ENCODE peak calls at places on chromosomes 2 and 18, in eight cellular contexts. One of them, this sample, is unnamed.

GRCh38 chr2:148526509-148527346 is 117.8 kb upstream of the EPC2 start:
- DNase-seq in upper lobe of right lung: no peak
- DNase-seq in colonic mucosa: no peak
- DNase-seq in sigmoid colon: no peak
- DNase-seq in psoas muscle: no peak
- DNase-seq in endodermal cell: no peak
- DNase-seq in adrenal gland: no peak
- DNase-seq in fibroblast of lung: no peak
- DNase-seq in this sample: no peak

GRCh38 chr2:15521782-15522181 is 39.4 kb downstream of the NBAS start:
- DNase-seq in upper lobe of right lung: no peak
- DNase-seq in colonic mucosa: no peak
- DNase-seq in sigmoid colon: no peak
- DNase-seq in psoas muscle: no peak
- DNase-seq in endodermal cell: no peak
- DNase-seq in adrenal gland: no peak
- DNase-seq in fibroblast of lung: peak; percentile 23
- DNase-seq in this sample: no peak

GRCh38 chr2:236371010-236371409 is 106.8 kb upstream of the ASB18 start:
- DNase-seq in upper lobe of right lung: no peak
- DNase-seq in colonic mucosa: no peak
- DNase-seq in sigmoid colon: no peak
- DNase-seq in psoas muscle: no peak
- DNase-seq in endodermal cell: no peak
- DNase-seq in adrenal gland: no peak
- DNase-seq in fibroblast of lung: no peak
- DNase-seq in this sample: no peak

GRCh38 chr2:101063753-101064502 is 61.8 kb downstream of the RPL31 start:
- DNase-seq in upper lobe of right lung: no peak
- DNase-seq in colonic mucosa: no peak
- DNase-seq in sigmoid colon: no peak
- DNase-seq in psoas muscle: no peak
- DNase-seq in endodermal cell: no peak
- DNase-seq in adrenal gland: no peak
- DNase-seq in fibroblast of lung: peak; percentile 56
- DNase-seq in this sample: no peak

GRCh38 chr2:26178746-26179436 is 6.0 kb downstream of the GAREM2 start:
- DNase-seq in upper lobe of right lung: no peak
- DNase-seq in colonic mucosa: peak; percentile 68
- DNase-seq in sigmoid colon: no peak
- DNase-seq in psoas muscle: no peak
- DNase-seq in endodermal cell: peak; percentile 88
- DNase-seq in adrenal gland: peak; percentile 52
- DNase-seq in fibroblast of lung: no peak
- DNase-seq in this sample: no peak

GRCh38 chr2:55157474-55157884 is 74.6 kb downstream of the CLHC1 start:
- DNase-seq in upper lobe of right lung: no peak
- DNase-seq in colonic mucosa: no peak
- DNase-seq in sigmoid colon: no peak
- DNase-seq in psoas muscle: no peak
- DNase-seq in endodermal cell: peak; percentile 59
- DNase-seq in adrenal gland: peak; percentile 28
- DNase-seq in fibroblast of lung: peak; percentile 54
- DNase-seq in this sample: no peak

GRCh38 chr2:46096272-46096671 is 200.9 kb upstream of the EPAS1 start:
- DNase-seq in upper lobe of right lung: no peak
- DNase-seq in colonic mucosa: no peak
- DNase-seq in sigmoid colon: no peak
- DNase-seq in psoas muscle: no peak
- DNase-seq in endodermal cell: no peak
- DNase-seq in adrenal gland: no peak
- DNase-seq in fibroblast of lung: peak; percentile 62
- DNase-seq in this sample: no peak

GRCh38 chr18:27355308-27355707 is 170.2 kb upstream of the CHST9 start:
- DNase-seq in upper lobe of right lung: no peak
- DNase-seq in colonic mucosa: no peak
- DNase-seq in sigmoid colon: no peak
- DNase-seq in psoas muscle: no peak
- DNase-seq in endodermal cell: no peak
- DNase-seq in adrenal gland: no peak
- DNase-seq in fibroblast of lung: no peak
- DNase-seq in this sample: no peak

GRCh38 chr2:64263315-64263714 is 119.1 kb upstream of the PELI1 start:
- DNase-seq in upper lobe of right lung: no peak
- DNase-seq in colonic mucosa: no peak
- DNase-seq in sigmoid colon: no peak
- DNase-seq in psoas muscle: no peak
- DNase-seq in endodermal cell: no peak
- DNase-seq in adrenal gland: no peak
- DNase-seq in fibroblast of lung: peak; percentile 91
- DNase-seq in this sample: no peak

GRCh38 chr2:96320326-96321229 is 4.5 kb upstream of the ITPRIPL1 start:
- DNase-seq in upper lobe of right lung: no peak
- DNase-seq in colonic mucosa: no peak
- DNase-seq in sigmoid colon: no peak
- DNase-seq in psoas muscle: no peak
- DNase-seq in endodermal cell: no peak
- DNase-seq in adrenal gland: no peak
- DNase-seq in fibroblast of lung: no peak
- DNase-seq in this sample: no peak
- H3K27me3 ChIP-seq in upper lobe of right lung: peaks cover 42% of the 10 kb centered on the region
- H3K27me3 ChIP-seq in colonic mucosa: peaks cover 18% of the 10 kb centered on the region
- H3K27me3 ChIP-seq in sigmoid colon: peaks cover 16% of the 10 kb centered on the region
- H3K27me3 ChIP-seq in psoas muscle: peaks cover 16% of the 10 kb centered on the region
- H3K27me3 ChIP-seq in endodermal cell: peaks cover 68% of the 10 kb centered on the region
- H3K27me3 ChIP-seq in adrenal gland: peaks cover 26% of the 10 kb centered on the region
- H3K27me3 ChIP-seq in fibroblast of lung: no peaks in the 10 kb centered on the region
- H3K27me3 ChIP-seq in this sample: no peaks in the 10 kb centered on the region

DNA sequence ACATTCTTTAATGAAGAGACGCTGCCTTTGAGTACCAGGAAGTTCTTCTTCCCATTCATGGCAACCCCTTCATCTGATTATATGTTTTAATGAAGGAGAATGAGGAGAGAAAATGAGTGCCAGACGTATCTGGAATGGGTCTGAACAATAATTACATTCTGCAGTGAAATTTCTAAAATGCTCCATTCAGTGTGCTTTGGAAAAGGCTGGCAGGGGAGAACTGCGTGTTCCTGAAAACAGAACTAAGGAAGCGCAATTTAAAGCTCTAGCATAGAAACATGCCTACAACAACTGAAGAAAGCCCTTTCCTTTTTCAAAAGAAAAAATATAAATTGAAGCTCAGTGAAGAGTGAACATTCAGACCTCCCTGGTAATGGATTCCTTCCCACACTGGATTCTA is 58.8 kb downstream of the BOD1L2 start:
- DNase-seq in upper lobe of right lung: no peak
- DNase-seq in colonic mucosa: no peak
- DNase-seq in sigmoid colon: no peak
- DNase-seq in psoas muscle: no peak
- DNase-seq in endodermal cell: no peak
- DNase-seq in adrenal gland: no peak
- DNase-seq in fibroblast of lung: no peak
- DNase-seq in this sample: no peak
- TF ChIP-seq CTCF in upper lobe of right lung: no peak
- TF ChIP-seq CTCF in colonic mucosa: no peak
- TF ChIP-seq CTCF in sigmoid colon: no peak
- TF ChIP-seq CTCF in psoas muscle: no peak
- TF ChIP-seq CTCF in endodermal cell: no peak
- TF ChIP-seq CTCF in adrenal gland: no peak
- TF ChIP-seq CTCF in fibroblast of lung: no peak
- TF ChIP-seq CTCF in this sample: no peak

DNA sequence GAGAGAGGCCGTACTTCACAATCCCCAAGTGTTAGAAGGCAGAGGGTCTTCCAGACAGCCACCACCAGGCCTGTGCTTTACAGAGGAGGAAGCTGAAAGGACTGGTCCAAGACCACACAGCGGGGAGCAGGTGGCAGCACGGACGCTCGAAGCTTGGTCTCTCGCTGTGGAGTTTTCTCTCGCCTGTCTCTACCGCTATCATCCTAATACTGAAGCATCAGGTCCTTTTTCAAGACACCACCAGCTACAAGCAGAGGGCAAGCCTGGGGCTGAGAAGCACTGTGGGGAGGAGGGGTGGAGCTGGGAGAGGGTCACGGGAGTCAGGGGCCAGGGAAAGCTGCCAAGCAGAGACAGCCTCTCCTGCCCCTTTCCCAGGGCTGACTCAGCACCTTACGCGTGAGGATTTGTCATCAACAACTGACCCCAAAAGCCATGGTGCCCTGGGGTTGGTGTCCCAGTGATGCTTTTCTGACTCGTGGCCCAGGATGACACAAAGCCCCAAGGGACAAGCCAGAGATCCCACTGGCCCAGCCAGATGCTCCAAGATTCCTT is 31.8 kb upstream of the FOSL2 start:
- DNase-seq in upper lobe of right lung: no peak
- DNase-seq in colonic mucosa: no peak
- DNase-seq in sigmoid colon: peak; percentile 68
- DNase-seq in psoas muscle: peak; percentile 53
- DNase-seq in endodermal cell: peak; percentile 69
- DNase-seq in adrenal gland: peak; percentile 80
- DNase-seq in fibroblast of lung: peak; percentile 43
- DNase-seq in this sample: no peak
- H3K4me1 ChIP-seq in upper lobe of right lung: peaks cover 38% of the 10 kb centered on the region
- H3K4me1 ChIP-seq in colonic mucosa: peaks cover 19% of the 10 kb centered on the region
- H3K4me1 ChIP-seq in sigmoid colon: peaks cover 10% of the 10 kb centered on the region
- H3K4me1 ChIP-seq in psoas muscle: peaks cover 22% of the 10 kb centered on the region
- H3K4me1 ChIP-seq in endodermal cell: no peaks in the 10 kb centered on the region
- H3K4me1 ChIP-seq in adrenal gland: peaks cover 18% of the 10 kb centered on the region
- H3K4me1 ChIP-seq in fibroblast of lung: peaks cover 12% of the 10 kb centered on the region
- H3K4me1 ChIP-seq in this sample: peaks cover 62% of the 10 kb centered on the region

DNA sequence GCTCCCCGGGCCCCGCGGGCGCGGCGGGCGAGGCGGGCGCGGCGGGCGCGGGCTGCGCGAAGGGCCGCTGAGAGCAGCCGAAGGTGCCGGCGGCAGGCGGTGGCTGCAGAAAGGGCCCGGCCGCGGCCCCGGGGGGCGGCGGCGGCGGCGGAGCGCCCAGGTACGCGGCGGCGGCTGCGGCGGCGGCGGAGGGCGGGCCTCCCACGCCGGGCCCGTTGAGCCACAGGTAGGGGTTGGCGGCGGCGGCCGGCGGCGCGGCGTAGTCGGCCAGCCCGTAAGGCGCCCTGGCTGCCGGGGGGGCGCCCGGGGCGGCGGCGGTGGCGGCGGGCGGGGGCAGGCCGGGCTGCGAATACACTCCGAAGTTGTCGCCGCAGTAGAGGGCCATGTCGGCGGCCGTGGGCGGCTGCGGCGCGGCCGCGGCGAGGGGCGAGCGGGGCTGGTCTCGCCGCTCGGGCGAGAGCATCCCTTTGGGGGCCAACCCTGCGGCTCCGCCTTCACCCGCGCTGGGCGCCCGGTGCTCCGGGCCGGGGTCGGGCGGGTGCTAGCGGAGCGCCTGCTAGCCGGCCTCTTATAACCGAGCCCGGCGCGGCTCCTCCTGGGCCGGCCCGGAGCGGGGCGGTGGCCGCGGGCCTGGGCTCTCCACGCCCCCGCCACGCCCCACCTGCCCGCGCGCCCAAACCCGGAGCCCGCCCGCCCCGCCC is at the start of gene FOXI3:
- DNase-seq in upper lobe of right lung: peak; percentile 64
- DNase-seq in colonic mucosa: no peak
- DNase-seq in sigmoid colon: peak; percentile 26
- DNase-seq in psoas muscle: no peak
- DNase-seq in endodermal cell: peak; percentile 81
- DNase-seq in adrenal gland: no peak
- DNase-seq in fibroblast of lung: no peak
- DNase-seq in this sample: no peak
- H3K27me3 ChIP-seq in upper lobe of right lung: peaks cover 91% of the 10 kb centered on the region
- H3K27me3 ChIP-seq in colonic mucosa: peaks cover 38% of the 10 kb centered on the region
- H3K27me3 ChIP-seq in sigmoid colon: peaks cover 28% of the 10 kb centered on the region
- H3K27me3 ChIP-seq in psoas muscle: peaks cover 14% of the 10 kb centered on the region
- H3K27me3 ChIP-seq in endodermal cell: peaks cover 57% of the 10 kb centered on the region
- H3K27me3 ChIP-seq in adrenal gland: peaks cover 73% of the 10 kb centered on the region
- H3K27me3 ChIP-seq in fibroblast of lung: peaks cover 20% of the 10 kb centered on the region
- H3K27me3 ChIP-seq in this sample: peaks cover 30% of the 10 kb centered on the region

DNA sequence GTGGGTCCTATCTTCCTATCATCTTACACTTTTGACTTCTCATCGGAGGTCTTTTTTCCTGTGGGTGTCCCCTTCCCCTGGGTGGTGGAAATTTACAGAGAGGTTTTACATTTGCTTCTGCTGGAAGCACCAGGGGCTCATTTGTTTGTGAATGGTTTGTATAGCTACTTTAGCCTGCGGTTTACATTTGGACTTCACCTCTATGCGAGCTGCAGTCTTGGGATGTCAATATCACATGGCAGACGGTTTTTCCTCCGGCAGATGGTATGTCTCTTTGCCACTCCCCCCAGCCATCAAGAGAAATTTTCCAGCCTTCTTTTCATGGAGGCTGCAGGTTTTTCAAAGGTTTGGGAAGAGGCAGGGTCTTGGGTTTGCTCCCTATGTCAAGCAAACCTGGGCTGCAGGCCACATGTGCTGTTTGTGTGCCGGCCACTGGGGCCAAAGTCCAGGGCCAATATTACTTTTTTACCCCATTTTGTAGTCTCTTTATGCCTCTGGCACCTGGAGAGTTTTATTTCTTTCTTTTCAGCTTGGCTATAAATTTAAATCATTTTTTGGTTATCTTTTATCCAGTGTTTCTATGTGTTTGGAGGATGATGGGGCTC is 23.9 kb upstream of the BOD1L2 start:
- DNase-seq in upper lobe of right lung: no peak
- DNase-seq in colonic mucosa: no peak
- DNase-seq in sigmoid colon: no peak
- DNase-seq in psoas muscle: no peak
- DNase-seq in endodermal cell: peak; percentile 54
- DNase-seq in adrenal gland: no peak
- DNase-seq in fibroblast of lung: no peak
- DNase-seq in this sample: no peak
- TF ChIP-seq CTCF in upper lobe of right lung: no peak
- TF ChIP-seq CTCF in colonic mucosa: no peak
- TF ChIP-seq CTCF in sigmoid colon: no peak
- TF ChIP-seq CTCF in psoas muscle: no peak
- TF ChIP-seq CTCF in endodermal cell: no peak
- TF ChIP-seq CTCF in adrenal gland: no peak
- TF ChIP-seq CTCF in fibroblast of lung: no peak
- TF ChIP-seq CTCF in this sample: no peak

DNA sequence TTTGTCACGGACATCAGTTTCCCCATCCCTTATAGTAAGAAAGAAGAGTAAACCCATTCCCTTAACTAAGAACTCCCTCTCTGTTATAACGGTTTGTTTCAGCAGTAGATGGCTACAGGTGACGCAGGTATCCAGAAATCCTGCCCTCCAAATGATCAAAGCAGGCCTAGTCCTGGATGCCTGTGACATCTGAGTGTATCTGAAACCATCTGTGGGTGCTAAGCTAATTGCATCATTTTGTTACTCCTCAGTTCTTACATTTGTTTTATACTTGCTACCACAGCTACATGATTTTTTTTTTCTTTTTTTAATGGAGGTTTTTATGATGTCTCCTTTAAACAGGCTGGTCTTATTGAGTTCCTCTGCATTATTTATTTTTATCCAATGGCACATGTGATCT is 55.1 kb downstream of the AAK1 start:
- DNase-seq in upper lobe of right lung: no peak
- DNase-seq in colonic mucosa: no peak
- DNase-seq in sigmoid colon: no peak
- DNase-seq in psoas muscle: no peak
- DNase-seq in endodermal cell: no peak
- DNase-seq in adrenal gland: no peak
- DNase-seq in fibroblast of lung: no peak
- DNase-seq in this sample: no peak
- H3K4me1 ChIP-seq in upper lobe of right lung: peaks cover 11% of the 10 kb centered on the region
- H3K4me1 ChIP-seq in colonic mucosa: no peaks in the 10 kb centered on the region
- H3K4me1 ChIP-seq in sigmoid colon: peaks cover 1% of the 10 kb centered on the region
- H3K4me1 ChIP-seq in psoas muscle: peaks cover 69% of the 10 kb centered on the region
- H3K4me1 ChIP-seq in endodermal cell: no peaks in the 10 kb centered on the region
- H3K4me1 ChIP-seq in adrenal gland: peaks cover 35% of the 10 kb centered on the region
- H3K4me1 ChIP-seq in fibroblast of lung: no peaks in the 10 kb centered on the region
- H3K4me1 ChIP-seq in this sample: peaks cover 74% of the 10 kb centered on the region

This sample was measured in CD8-positive, alpha-beta T cell.